ENCODE peak calls at places on chromosomes 1 and 21, in nine cellular contexts. E, N, R, Y, W, Q, K, X and I are unnamed samples.

GRCh38 chr1:115467790-115468189 is 129.7 kb upstream of the NGF start:
- DNase-seq in E (no peak), N (no peak), R (no peak), Y (no peak), W (no peak), Q (no peak), K (no peak), X (no peak), I (no peak)

GRCh38 chr1:31326461-31326860 is 29.6 kb downstream of the ZCCHC17 start:
- DNase-seq in E (no peak), N (no peak), R (no peak), Y (no peak), W (no peak), Q (no peak), K (no peak), X (no peak), I (no peak)

GRCh38 chr1:22745675-22746585 is 35.3 kb downstream of the EPHB2 start:
- DNase-seq in E (peak), N (no peak), R (peak), Y (no peak), W (no peak), Q (no peak), K (no peak), X (no peak), I (no peak)

GRCh38 chr1:32801096-32801713 is 16.0 kb downstream of the YARS1 start:
- DNase-seq in E (no peak), N (no peak), R (peak), Y (no peak), W (no peak), Q (no peak), K (no peak), X (no peak), I (no peak)

GRCh38 chr1:20499718-20500117 is 8.2 kb downstream of the MUL1 start:
- DNase-seq in E (no peak), N (no peak), R (no peak), Y (no peak), W (no peak), Q (no peak), K (no peak), X (no peak), I (no peak)

GRCh38 chr1:6083801-6084467 is 38.2 kb downstream of the KCNAB2 start:
- DNase-seq in E (no peak), N (no peak), R (no peak), Y (no peak), W (no peak), Q (no peak), K (no peak), X (no peak), I (no peak)

GRCh38 chr1:162319510-162320160 is 57.0 kb downstream of the SPATA46 start:
- DNase-seq in E (peak), N (no peak), R (peak), Y (peak), W (no peak), Q (no peak), K (no peak), X (no peak), I (no peak)

GRCh38 chr1:74715806-74716205 is 17.0 kb downstream of the CRYZ start:
- DNase-seq in E (no peak), N (no peak), R (no peak), Y (no peak), W (no peak), Q (no peak), K (no peak), X (no peak), I (no peak)

GRCh38 chr1:44566281-44567046 is 107.8 kb downstream of the TMEM53 start:
- DNase-seq in E (no peak), N (no peak), R (no peak), Y (no peak), W (no peak), Q (no peak), K (no peak), X (no peak), I (no peak)

GRCh38 chr1:207495816-207496792 is at the start of gene CR1:
- DNase-seq in E (peak), N (peak), R (no peak), Y (peak), W (no peak), Q (no peak), K (no peak), X (peak), I (no peak)

GRCh38 chr21:25635310-25635709 is 3.7 kb upstream of the JAM2 start:
- DNase-seq in E (no peak), N (no peak), R (no peak), Y (no peak), W (no peak), Q (no peak), K (no peak), X (no peak), I (no peak)

GRCh38 chr1:53546409-53547155 is 87.4 kb downstream of the DMRTB1 start:
- DNase-seq in E (no peak), N (no peak), R (no peak), Y (no peak), W (peak), Q (no peak), K (peak), X (peak), I (peak)

GRCh38 chr1:229156819-229157218 is 114.1 kb upstream of the RAB4A start:
- DNase-seq in E (peak), N (no peak), R (no peak), Y (no peak), W (no peak), Q (peak), K (no peak), X (no peak), I (no peak)

GRCh38 chr1:154407021-154407865 is 2.1 kb downstream of the IL6R start:
- DNase-seq in E (no peak), N (peak), R (no peak), Y (no peak), W (no peak), Q (no peak), K (no peak), X (no peak), I (no peak)

GRCh38 chr1:165629848-165630628 is 996 bp upstream of the MGST3 start:
- DNase-seq in E (no peak), N (no peak), R (no peak), Y (no peak), W (no peak), Q (no peak), K (no peak), X (no peak), I (no peak)

GRCh38 chr1:226690460-226690982 is 48.6 kb downstream of the ITPKB start:
- DNase-seq in E (peak), N (no peak), R (no peak), Y (no peak), W (no peak), Q (no peak), K (peak), X (no peak), I (no peak)

GRCh38 chr1:101203812-101204540 is 32.8 kb upstream of the S1PR1 start:
- DNase-seq in E (peak), N (no peak), R (peak), Y (no peak), W (no peak), Q (peak), K (no peak), X (no peak), I (no peak)

GRCh38 chr1:111285879-111286278 is 4.8 kb upstream of the CHIA start:
- DNase-seq in E (no peak), N (no peak), R (no peak), Y (no peak), W (no peak), Q (no peak), K (no peak), X (no peak), I (no peak)

DNA sequence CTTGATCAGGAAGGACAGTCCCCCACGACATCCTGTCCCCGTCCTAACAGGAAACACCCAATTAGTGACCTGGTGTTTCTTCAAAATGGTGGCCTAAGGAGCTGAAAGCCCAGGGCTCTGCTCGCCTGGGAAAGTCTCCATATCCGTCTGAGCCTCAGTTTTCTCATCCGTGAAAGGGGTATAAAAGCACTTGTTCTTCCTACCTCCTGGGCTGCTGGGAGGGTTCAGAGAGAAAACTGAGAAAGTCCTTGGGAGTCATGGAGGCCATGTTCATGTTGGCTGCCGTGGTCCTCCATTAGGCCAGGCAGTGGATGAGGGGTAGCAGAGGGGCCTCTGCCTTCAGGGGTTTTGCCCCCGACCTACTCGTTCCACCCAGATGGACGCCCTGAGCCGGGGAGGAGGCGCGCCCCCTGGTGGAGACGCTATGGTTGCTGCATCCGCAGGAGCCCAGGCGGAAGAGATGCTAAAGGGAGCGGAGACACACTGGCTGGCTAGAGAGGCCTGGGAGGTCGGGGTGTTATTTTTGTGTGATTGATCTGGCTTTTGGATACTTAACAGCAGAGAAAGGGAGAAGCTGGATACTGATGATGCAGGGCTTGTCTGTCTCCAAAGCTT is 113.5 kb downstream of the PRDM2 start:
- DNase-seq in E (peak), N (peak), R (no peak), Y (peak), W (no peak), Q (no peak), K (no peak), X (peak), I (no peak)
- TF ChIP-seq CTCF in E (peak), N (peak), R (peak), Y (peak), W (no peak), Q (peak), K (peak), X (peak), I (no peak)

GRCh38 chr1:951364-951763 is 7.7 kb downstream of the NOC2L start:
- DNase-seq in E (peak), N (no peak), R (no peak), Y (no peak), W (no peak), Q (no peak), K (no peak), X (no peak), I (no peak)
- TF ChIP-seq CTCF in E (peak), N (peak), R (peak), Y (peak), W (no peak), Q (peak), K (no peak), X (no peak), I (no peak)

DNA sequence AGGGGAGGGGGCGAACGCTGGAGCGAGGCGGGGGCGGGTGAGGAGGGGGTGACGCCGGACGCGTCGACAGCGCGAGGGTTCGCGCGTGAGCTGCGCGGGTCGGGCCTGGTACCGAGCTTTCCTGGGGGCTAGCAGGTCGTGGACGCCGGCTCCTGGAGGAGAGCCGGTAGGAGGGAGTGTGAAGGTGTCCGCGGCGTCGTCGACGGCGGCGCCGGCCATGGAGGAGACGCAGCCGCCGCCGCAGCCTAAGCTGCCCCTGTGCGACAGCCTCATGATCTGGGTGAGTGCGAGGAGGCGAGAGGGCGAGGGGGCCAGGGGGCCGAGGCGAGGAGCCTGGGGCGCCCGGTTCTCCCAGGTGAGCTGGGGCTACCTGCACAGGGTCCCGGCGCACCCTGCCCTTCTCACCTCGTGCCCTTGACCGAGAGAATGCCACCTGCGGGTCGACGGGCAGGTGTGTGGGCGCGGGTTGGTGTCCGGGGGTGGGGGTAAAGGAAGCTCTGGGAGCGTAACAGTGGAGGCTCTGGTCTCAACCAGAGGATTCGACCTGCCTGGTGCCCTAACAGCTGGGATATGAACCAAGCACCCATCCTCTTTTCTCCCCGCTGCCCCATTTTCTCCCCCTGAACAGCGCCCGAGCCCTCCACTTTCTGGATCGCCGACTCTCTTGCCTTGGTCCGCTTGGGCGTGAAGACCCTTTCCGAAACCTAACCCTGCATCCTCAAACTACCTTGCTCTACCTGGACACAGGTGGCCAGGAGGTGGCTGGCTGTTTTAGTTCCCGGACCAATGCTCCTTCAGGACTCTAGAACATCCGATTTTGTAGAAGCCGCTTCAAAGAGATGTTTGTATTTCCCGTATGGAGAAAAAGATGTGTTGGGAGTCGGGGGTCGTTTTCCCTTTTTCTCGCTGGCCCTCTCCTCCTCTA is at the start of gene HOOK1:
- DNase-seq in E (no peak), N (no peak), R (no peak), Y (no peak), W (no peak), Q (no peak), K (no peak), X (no peak), I (no peak)
- TF ChIP-seq CTCF in E (no peak), N (no peak), R (no peak), Y (no peak), W (no peak), Q (no peak), K (no peak), X (no peak), I (no peak)

DNA sequence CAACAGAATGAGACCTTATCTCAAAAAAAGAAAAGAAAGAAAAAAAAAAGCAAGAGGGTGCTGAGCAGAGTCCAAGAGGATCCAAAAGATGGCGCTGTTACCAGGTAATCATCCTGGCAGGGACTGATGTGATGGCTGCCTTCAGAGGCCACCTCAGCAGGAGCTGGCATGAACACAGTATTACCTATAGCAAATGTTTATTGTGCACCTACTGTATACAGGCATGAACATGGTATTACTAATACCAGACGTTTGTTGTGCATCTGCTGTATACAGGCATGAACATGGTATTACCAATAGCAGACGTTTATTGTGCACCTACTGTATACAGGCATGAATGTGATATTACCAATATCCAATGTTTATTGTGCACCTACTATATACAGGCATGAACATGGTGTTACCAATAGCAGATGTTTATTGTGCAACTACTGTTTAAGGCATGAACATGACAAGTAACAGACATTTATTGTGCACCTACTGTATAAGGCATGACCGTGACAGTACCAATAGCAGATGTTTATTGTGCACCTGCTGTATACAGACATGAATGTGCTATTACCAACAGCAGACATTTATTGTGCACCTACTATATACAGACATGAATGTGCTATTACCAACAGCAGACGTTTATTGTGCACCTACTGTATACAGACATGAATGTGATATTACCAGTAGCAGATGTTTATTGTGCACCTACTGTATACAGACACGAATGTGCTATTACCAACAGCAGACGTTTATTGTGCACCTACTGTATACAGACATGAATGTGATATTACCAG is 115.1 kb upstream of the TMEM51 start:
- DNase-seq in E (peak), N (no peak), R (no peak), Y (no peak), W (no peak), Q (no peak), K (no peak), X (no peak), I (no peak)
- TF ChIP-seq CTCF in E (no peak), N (peak), R (peak), Y (peak), W (no peak), Q (no peak), K (no peak), X (no peak), I (no peak)

DNA sequence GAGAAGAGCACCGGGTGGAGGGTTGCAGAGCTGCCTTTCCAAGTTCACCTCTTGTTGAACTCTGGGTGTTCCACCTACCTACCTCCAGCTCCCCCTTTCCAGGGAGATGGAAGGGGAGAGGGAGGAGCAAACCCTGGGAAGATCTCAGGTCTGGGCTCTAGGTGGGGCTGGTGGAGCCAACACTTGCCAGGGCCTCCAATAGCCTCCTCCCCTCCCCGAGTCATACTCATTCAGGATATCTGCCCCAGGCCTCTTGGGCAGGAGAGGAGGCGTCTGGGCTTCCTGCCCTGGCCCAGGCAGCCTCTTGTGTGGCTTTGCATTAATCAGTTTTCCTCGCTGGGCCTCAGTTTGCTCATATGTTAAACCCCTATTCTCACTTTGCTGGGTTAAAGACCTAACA is 13.4 kb downstream of the RAP1GAP start:
- DNase-seq in E (no peak), N (no peak), R (no peak), Y (no peak), W (no peak), Q (no peak), K (no peak), X (peak), I (no peak)
- TF ChIP-seq CTCF in E (no peak), N (no peak), R (peak), Y (no peak), W (no peak), Q (no peak), K (no peak), X (no peak), I (no peak)

GRCh38 chr1:185733818-185734709 is at the start of gene HMCN1:
- DNase-seq in E (peak), N (no peak), R (peak), Y (peak), W (peak), Q (peak), K (peak), X (peak), I (peak)
- TF ChIP-seq CTCF in E (peak), N (peak), R (peak), Y (peak), W (no peak), Q (peak), K (peak), X (peak), I (no peak)